ENCODE peak calls at places on chromosome 12, in eight cellular contexts. Y is fibroblast of lung, F is stomach, B is Caco-2, K is A549, Z is heart left ventricle, O is GM12878, E is NT2/D1. M is an unnamed sample. For H3K9me3, the result is how much of the 10 kb centered on the place peaks cover.

GRCh38 chr12:113232787-113233585 is 11.7 kb downstream of the TPCN1 start:
- DNase-seq in Y (peak), F (peak), B (no peak), K (no peak), Z (peak), O (peak), E (no peak), M (no peak)

GRCh38 chr12:49049566-49050224 is 10.9 kb downstream of the KMT2D start:
- DNase-seq in Y (peak), F (no peak), B (no peak), K (peak), Z (peak), O (no peak), E (no peak), M (no peak)

GRCh38 chr12:14367097-14367661 is 1.7 kb downstream of the ATF7IP start:
- DNase-seq in Y (peak), F (no peak), B (peak), K (no peak), Z (no peak), O (peak), E (no peak), M (no peak)

GRCh38 chr12:120688527-120689071 is 1.6 kb downstream of the MLEC start:
- DNase-seq in Y (peak), F (no peak), B (peak), K (no peak), Z (no peak), O (no peak), E (no peak), M (peak)

GRCh38 chr12:31006416-31007152 is 67.1 kb upstream of the DDX11 start:
- DNase-seq in Y (no peak), F (no peak), B (no peak), K (no peak), Z (no peak), O (no peak), E (no peak), M (no peak)

GRCh38 chr12:75977952-75978671 is 53.5 kb downstream of the PHLDA1 start:
- DNase-seq in Y (peak), F (peak), B (peak), K (peak), Z (peak), O (peak), E (no peak), M (peak)

GRCh38 chr12:117096643-117097042 is 2.6 kb downstream of the TESC start:
- DNase-seq in Y (no peak), F (no peak), B (no peak), K (no peak), Z (no peak), O (no peak), E (no peak), M (no peak)

GRCh38 chr12:123523518-123523917 is 10.0 kb downstream of the RILPL1 start:
- DNase-seq in Y (no peak), F (no peak), B (no peak), K (no peak), Z (no peak), O (no peak), E (no peak), M (no peak)

GRCh38 chr12:56626691-56627090 is 3.4 kb downstream of the BAZ2A start:
- DNase-seq in Y (no peak), F (no peak), B (no peak), K (no peak), Z (no peak), O (no peak), E (no peak), M (no peak)

GRCh38 chr12:18332173-18332572 is 70.9 kb downstream of the PIK3C2G start:
- DNase-seq in Y (no peak), F (no peak), B (no peak), K (no peak), Z (no peak), O (no peak), E (no peak), M (no peak)

GRCh38 chr12:78863482-78864427 is 819 bp upstream of the SYT1 start:
- DNase-seq in Y (peak), F (no peak), B (peak), K (peak), Z (peak), O (no peak), E (peak), M (peak)

GRCh38 chr12:30796508-30796780 is 41.7 kb upstream of the CAPRIN2 start:
- DNase-seq in Y (peak), F (no peak), B (peak), K (peak), Z (peak), O (no peak), E (peak), M (peak)

GRCh38 chr12:6684609-6685008 is 4.6 kb downstream of the ZNF384 start:
- DNase-seq in Y (no peak), F (no peak), B (peak), K (peak), Z (no peak), O (no peak), E (peak), M (peak)

GRCh38 chr12:70744133-70744532 is 106.9 kb upstream of the PTPRB start:
- DNase-seq in Y (peak), F (no peak), B (no peak), K (no peak), Z (no peak), O (no peak), E (no peak), M (no peak)

GRCh38 chr12:120689397-120690082 is 2.6 kb downstream of the MLEC start:
- DNase-seq in Y (peak), F (no peak), B (no peak), K (no peak), Z (no peak), O (no peak), E (no peak), M (no peak)

GRCh38 chr12:103241184-103241583 is 254.6 kb downstream of the C12orf42 start:
- DNase-seq in Y (no peak), F (peak), B (no peak), K (no peak), Z (no peak), O (no peak), E (no peak), M (no peak)

GRCh38 chr12:32891956-32892355 is 4.6 kb downstream of the PKP2 start:
- DNase-seq in Y (peak), F (no peak), B (peak), K (peak), Z (no peak), O (no peak), E (peak), M (no peak)

GRCh38 chr12:11779286-11779685 is 129.8 kb downstream of the ETV6 start:
- DNase-seq in Y (peak), F (no peak), B (no peak), K (no peak), Z (no peak), O (peak), E (no peak), M (no peak)

GRCh38 chr12:62948123-62948522 is 13.2 kb upstream of the PPM1H start:
- DNase-seq in Y (no peak), F (no peak), B (no peak), K (no peak), Z (no peak), O (no peak), E (no peak), M (no peak)

GRCh38 chr12:75953312-75953906 is 78.2 kb downstream of the PHLDA1 start:
- DNase-seq in Y (peak), F (no peak), B (no peak), K (peak), Z (no peak), O (no peak), E (no peak), M (no peak)

GRCh38 chr12:121190523-121191031 is 19.4 kb upstream of the P2RX4 start:
- DNase-seq in Y (peak), F (no peak), B (peak), K (no peak), Z (no peak), O (no peak), E (no peak), M (no peak)

GRCh38 chr12:1022032-1022970 is 31.3 kb downstream of the ERC1 start:
- DNase-seq in Y (no peak), F (no peak), B (no peak), K (no peak), Z (no peak), O (no peak), E (no peak), M (no peak)

GRCh38 chr12:96371787-96372699 is 28.2 kb downstream of the CDK17 start:
- DNase-seq in Y (peak), F (no peak), B (no peak), K (no peak), Z (no peak), O (no peak), E (no peak), M (no peak)

GRCh38 chr12:41983394-41983793 is 161.3 kb downstream of the GXYLT1 start:
- DNase-seq in Y (peak), F (no peak), B (no peak), K (no peak), Z (no peak), O (no peak), E (no peak), M (no peak)

GRCh38 chr12:52865090-52865944 is 16.5 kb upstream of the KRT78 start:
- DNase-seq in Y (peak), F (peak), B (peak), K (peak), Z (peak), O (no peak), E (peak), M (peak)

GRCh38 chr12:71942259-71942658 is 3.6 kb downstream of the TPH2 start:
- DNase-seq in Y (no peak), F (no peak), B (no peak), K (no peak), Z (no peak), O (no peak), E (no peak), M (peak)

GRCh38 chr12:123050331-123050809 is 69.9 kb downstream of the ARL6IP4 start:
- DNase-seq in Y (peak), F (no peak), B (no peak), K (no peak), Z (peak), O (no peak), E (no peak), M (no peak)

GRCh38 chr12:112942572-112942971 is 4.3 kb downstream of the OAS3 start:
- DNase-seq in Y (no peak), F (no peak), B (no peak), K (no peak), Z (no peak), O (no peak), E (no peak), M (no peak)

GRCh38 chr12:27542628-27543027 is 18.6 kb downstream of the PPFIBP1 start:
- DNase-seq in Y (peak), F (no peak), B (no peak), K (no peak), Z (no peak), O (no peak), E (no peak), M (no peak)

GRCh38 chr12:55893723-55894122 is 34.0 kb downstream of the PYM1 start:
- DNase-seq in Y (no peak), F (no peak), B (no peak), K (no peak), Z (no peak), O (no peak), E (no peak), M (no peak)

GRCh38 chr12:91140660-91141045 is 29.4 kb upstream of the LUM start:
- DNase-seq in Y (peak), F (no peak), B (no peak), K (no peak), Z (peak), O (no peak), E (no peak), M (no peak)

GRCh38 chr12:112422531-112422930 is 3.8 kb downstream of the PTPN11 start:
- DNase-seq in Y (no peak), F (no peak), B (no peak), K (no peak), Z (no peak), O (no peak), E (no peak), M (no peak)

GRCh38 chr12:88298761-88299242 is 156.7 kb downstream of the TMTC3 start:
- DNase-seq in Y (peak), F (peak), B (no peak), K (peak), Z (no peak), O (peak), E (no peak), M (no peak)

GRCh38 chr12:38137716-38138115 is 178.9 kb upstream of the ALG10B start:
- DNase-seq in Y (no peak), F (no peak), B (no peak), K (no peak), Z (no peak), O (no peak), E (no peak), M (no peak)

GRCh38 chr12:26787125-26787495 is 45.9 kb downstream of the ITPR2 start:
- DNase-seq in Y (peak), F (no peak), B (no peak), K (no peak), Z (no peak), O (no peak), E (peak), M (peak)

GRCh38 chr12:123253606-123254459 is 17.8 kb downstream of the CDK2AP1 start:
- DNase-seq in Y (no peak), F (peak), B (no peak), K (no peak), Z (peak), O (no peak), E (no peak), M (no peak)

GRCh38 chr12:82781288-82782078 is 94.8 kb downstream of the TMTC2 start:
- DNase-seq in Y (peak), F (no peak), B (no peak), K (no peak), Z (no peak), O (no peak), E (peak), M (no peak)

GRCh38 chr12:52942056-52942913 is 6.6 kb upstream of the KRT18 start:
- DNase-seq in Y (no peak), F (peak), B (peak), K (no peak), Z (no peak), O (no peak), E (no peak), M (no peak)

GRCh38 chr12:32516230-32516629 is 116.9 kb downstream of the FGD4 start:
- DNase-seq in Y (no peak), F (no peak), B (no peak), K (no peak), Z (no peak), O (no peak), E (no peak), M (no peak)

GRCh38 chr12:18101043-18101442 is 11.1 kb upstream of the RERGL start:
- DNase-seq in Y (no peak), F (no peak), B (no peak), K (no peak), Z (no peak), O (no peak), E (no peak), M (no peak)

GRCh38 chr12:131192951-131193350 is 239.2 kb downstream of the ADGRD1 start:
- DNase-seq in Y (no peak), F (no peak), B (no peak), K (no peak), Z (no peak), O (no peak), E (no peak), M (no peak)
- H3K9me3 ChIP-seq in Y (under half), F (under half), B (under half), K (under half), Z (under half), O (under half), E (under half), M (under half)

GRCh38 chr12:93939641-93940040 is 208.7 kb upstream of the PLXNC1 start:
- DNase-seq in Y (no peak), F (no peak), B (no peak), K (no peak), Z (no peak), O (no peak), E (no peak), M (no peak)
- H3K9me3 ChIP-seq in Y (under half), F (under half), B (under half), K (under half), Z (under half), O (under half), E (under half), M (under half)

GRCh38 chr12:133106253-133106652 is 23.8 kb downstream of the ZNF891 start:
- DNase-seq in Y (peak), F (no peak), B (no peak), K (no peak), Z (no peak), O (no peak), E (no peak), M (no peak)

GRCh38 chr12:133105620-133106019 is 24.5 kb downstream of the ZNF891 start:
- DNase-seq in Y (no peak), F (no peak), B (no peak), K (no peak), Z (no peak), O (no peak), E (no peak), M (no peak)

GRCh38 chr12:133107121-133107520 is 23.0 kb downstream of the ZNF891 start:
- DNase-seq in Y (no peak), F (no peak), B (no peak), K (no peak), Z (no peak), O (no peak), E (no peak), M (no peak)

GRCh38 chr12:133108150-133108549 is 21.9 kb downstream of the ZNF891 start:
- DNase-seq in Y (no peak), F (no peak), B (no peak), K (no peak), Z (no peak), O (no peak), E (no peak), M (no peak)
- H3K9me3 ChIP-seq in Y (under half), F (half or more), B (half or more), K (half or more), Z (half or more), O (under half), E (half or more), M (under half)

GRCh38 chr12:109029411-109029810 is 8.5 kb upstream of the SVOP start:
- DNase-seq in Y (no peak), F (no peak), B (no peak), K (no peak), Z (no peak), O (no peak), E (no peak), M (no peak)
- H3K9me3 ChIP-seq in Y (under half), F (under half), B (under half), K (under half), Z (under half), O (under half), E (under half), M (under half)

DNA sequence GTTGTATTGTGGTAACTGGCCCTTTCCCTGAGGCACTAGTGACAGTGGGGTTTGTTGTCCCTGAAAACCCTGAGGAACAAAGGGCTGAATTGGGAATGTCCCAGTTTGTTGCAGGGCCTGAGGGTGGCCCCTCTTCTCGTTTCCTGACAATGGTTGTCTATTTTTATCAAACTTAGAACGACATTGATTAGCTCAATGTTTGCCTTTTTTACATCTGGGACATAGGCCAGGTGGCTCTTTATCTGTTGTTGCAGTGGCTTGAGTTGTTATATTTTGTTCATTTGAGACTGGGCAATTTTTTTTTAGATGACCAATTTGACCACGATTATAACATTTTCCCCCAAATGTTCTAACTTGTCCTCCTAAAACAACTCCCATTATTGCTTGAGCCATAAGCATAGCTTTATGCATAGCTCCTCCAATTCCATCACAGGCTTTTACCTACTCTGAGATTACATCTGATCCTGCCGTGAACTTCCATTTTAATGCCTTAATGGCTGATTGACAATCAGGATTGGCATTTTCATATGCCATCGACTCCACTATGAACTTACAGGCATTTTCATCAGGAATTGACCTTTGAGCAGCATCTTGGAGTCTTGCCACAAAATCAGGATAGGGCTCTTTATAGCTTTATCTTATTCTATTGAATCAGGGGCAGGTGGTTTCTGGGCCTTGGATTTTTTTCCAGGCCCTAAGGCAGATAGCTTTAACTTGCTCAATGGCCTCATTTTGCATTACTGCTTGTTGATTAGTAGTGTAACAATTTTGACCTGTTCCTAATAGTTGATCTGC is 604.3 kb downstream of the ALG10 start:
- DNase-seq in Y (no peak), F (no peak), B (no peak), K (no peak), Z (no peak), O (no peak), E (no peak), M (no peak)
- H3K9me3 ChIP-seq in Y (under half), F (under half), B (under half), K (under half), Z (under half), O (under half), E (under half), M (under half)

GRCh38 chr12:94320109-94320508 is 139.6 kb downstream of the CEP83 start:
- DNase-seq in Y (no peak), F (no peak), B (no peak), K (no peak), Z (no peak), O (no peak), E (no peak), M (no peak)

GRCh38 chr12:94326727-94327126 is 132.9 kb downstream of the CEP83 start:
- DNase-seq in Y (peak), F (no peak), B (no peak), K (no peak), Z (no peak), O (no peak), E (no peak), M (no peak)

GRCh38 chr12:94318178-94318577 is 141.5 kb downstream of the CEP83 start:
- DNase-seq in Y (no peak), F (no peak), B (no peak), K (no peak), Z (no peak), O (peak), E (no peak), M (no peak)

GRCh38 chr12:94326234-94326633 is 133.4 kb downstream of the CEP83 start:
- DNase-seq in Y (no peak), F (no peak), B (no peak), K (no peak), Z (no peak), O (no peak), E (no peak), M (no peak)

GRCh38 chr12:94322346-94322745 is 137.3 kb downstream of the CEP83 start:
- DNase-seq in Y (no peak), F (no peak), B (no peak), K (no peak), Z (no peak), O (no peak), E (no peak), M (no peak)
- H3K9me3 ChIP-seq in Y (under half), F (under half), B (under half), K (under half), Z (under half), O (under half), E (under half), M (under half)

GRCh38 chr12:132364348-132364902 is 35.0 kb upstream of the GALNT9 start:
- DNase-seq in Y (no peak), F (no peak), B (no peak), K (no peak), Z (no peak), O (no peak), E (no peak), M (no peak)
- H3K9me3 ChIP-seq in Y (under half), F (under half), B (under half), K (under half), Z (under half), O (under half), E (under half), M (under half)

DNA sequence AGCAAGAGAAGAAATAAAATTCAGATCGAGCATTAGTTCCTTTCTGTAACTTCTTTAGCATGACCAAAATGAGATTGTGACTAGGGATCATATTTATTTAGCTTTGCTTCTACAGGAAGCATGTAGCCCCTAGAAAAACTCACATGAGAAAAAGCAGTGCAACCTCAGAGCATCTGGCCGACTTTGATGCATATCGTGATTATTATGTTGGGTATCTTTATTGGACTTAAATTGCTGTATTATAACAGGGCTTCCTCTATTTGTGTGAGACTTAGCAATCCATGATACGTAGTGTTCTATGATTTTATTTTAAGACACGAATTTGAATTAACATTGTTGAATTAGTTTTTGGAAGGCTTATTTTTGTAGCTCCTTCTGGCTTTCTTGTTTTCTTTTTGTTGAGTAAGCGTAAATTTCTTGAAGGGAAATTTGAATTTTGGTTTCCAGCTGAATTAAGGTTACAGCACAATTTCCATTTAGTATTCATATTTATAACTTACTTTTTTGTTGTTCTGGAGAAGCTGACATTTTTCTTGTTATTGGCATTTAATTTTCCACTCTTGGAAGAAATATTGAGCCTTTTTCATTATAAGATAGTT is 33.9 kb downstream of the WASHC4 start:
- DNase-seq in Y (no peak), F (no peak), B (no peak), K (no peak), Z (no peak), O (no peak), E (no peak), M (no peak)
- H3K9me3 ChIP-seq in Y (under half), F (under half), B (under half), K (under half), Z (under half), O (under half), E (under half), M (under half)